ENCODE peak calls at places on chromosomes 4 and X, in ten cellular contexts. E, Q, W, I, J, A, O, K, F and B are unnamed samples.

GRCh38 chrX:131316260-131316659 is 27.2 kb upstream of the IGSF1 start:
- DNase-seq in E (no peak), Q (no peak), W (no peak), I (no peak), J (no peak), A (no peak), O (no peak), K (no peak), F (no peak), B (no peak)

GRCh38 chr4:182015893-182016292 is 227.3 kb upstream of the TENM3 start:
- DNase-seq in E (no peak), Q (no peak), W (no peak), I (peak; percentile 74), J (no peak), A (no peak), O (no peak), K (no peak), F (no peak), B (no peak)

GRCh38 chr4:173009129-173009823 is 159.3 kb upstream of the GALNT7 start:
- DNase-seq in E (no peak), Q (no peak), W (no peak), I (peak; percentile 49), J (no peak), A (no peak), O (no peak), K (no peak), F (no peak), B (no peak)

GRCh38 chr4:155855897-155856296 is 10.2 kb downstream of the ASIC5 start:
- DNase-seq in E (no peak), Q (no peak), W (no peak), I (no peak), J (no peak), A (no peak), O (no peak), K (no peak), F (no peak), B (no peak)

GRCh38 chr4:34046580-34046979 is 2197.7 kb downstream of the ARAP2 start:
- DNase-seq in E (no peak), Q (no peak), W (no peak), I (peak; percentile 82), J (no peak), A (peak; percentile 0), O (no peak), K (no peak), F (no peak), B (no peak)

GRCh38 chr4:55768291-55768690 is 51.3 kb upstream of the EXOC1L start:
- DNase-seq in E (no peak), Q (no peak), W (no peak), I (peak; percentile 92), J (peak; percentile 67), A (peak; percentile 5), O (no peak), K (no peak), F (no peak), B (no peak)

GRCh38 chr4:182938213-182938645 is 21.0 kb upstream of the DCTD start:
- DNase-seq in E (peak; percentile 56), Q (peak; percentile 82), W (peak; percentile 55), I (peak; percentile 61), J (peak; percentile 83), A (peak; percentile 81), O (peak; percentile 51), K (peak; percentile 82), F (peak; percentile 79), B (peak; percentile 28)

GRCh38 chr4:43330288-43330687 is 437.8 kb downstream of the GRXCR1 start:
- DNase-seq in E (no peak), Q (no peak), W (no peak), I (peak; percentile 95), J (no peak), A (no peak), O (no peak), K (no peak), F (no peak), B (no peak)

GRCh38 chrX:67734111-67734753 is 190.4 kb downstream of the AR start:
- DNase-seq in E (no peak), Q (no peak), W (no peak), I (no peak), J (no peak), A (no peak), O (no peak), K (no peak), F (no peak), B (no peak)

GRCh38 chr4:106369456-106370060 is 980 bp upstream of the GIMD1 start:
- DNase-seq in E (no peak), Q (peak; percentile 22), W (no peak), I (peak; percentile 88), J (peak; percentile 83), A (peak; percentile 43), O (no peak), K (no peak), F (no peak), B (no peak)

GRCh38 chr4:8046925-8047541 is 107.4 kb upstream of the AFAP1 start:
- DNase-seq in E (no peak), Q (no peak), W (no peak), I (no peak), J (no peak), A (no peak), O (no peak), K (no peak), F (no peak), B (no peak)

GRCh38 chrX:126456136-126456535 is 96.5 kb downstream of the DCAF12L1 start:
- DNase-seq in E (no peak), Q (no peak), W (no peak), I (no peak), J (peak; percentile 12), A (no peak), O (no peak), K (no peak), F (no peak), B (no peak)
- TF ChIP-seq CTCF in E (no peak), Q (no peak), W (no peak), I (no peak), J (no peak), A (no peak), O (no peak), K (no peak), F (no peak), B (no peak)

GRCh38 chrX:74234829-74235228 is 69.2 kb upstream of the ZCCHC13 start:
- DNase-seq in E (no peak), Q (no peak), W (no peak), I (no peak), J (no peak), A (no peak), O (no peak), K (no peak), F (no peak), B (no peak)
- TF ChIP-seq CTCF in E (no peak), Q (no peak), W (no peak), I (peak; percentile 4), J (no peak), A (no peak), O (no peak), K (no peak), F (no peak), B (no peak)

DNA sequence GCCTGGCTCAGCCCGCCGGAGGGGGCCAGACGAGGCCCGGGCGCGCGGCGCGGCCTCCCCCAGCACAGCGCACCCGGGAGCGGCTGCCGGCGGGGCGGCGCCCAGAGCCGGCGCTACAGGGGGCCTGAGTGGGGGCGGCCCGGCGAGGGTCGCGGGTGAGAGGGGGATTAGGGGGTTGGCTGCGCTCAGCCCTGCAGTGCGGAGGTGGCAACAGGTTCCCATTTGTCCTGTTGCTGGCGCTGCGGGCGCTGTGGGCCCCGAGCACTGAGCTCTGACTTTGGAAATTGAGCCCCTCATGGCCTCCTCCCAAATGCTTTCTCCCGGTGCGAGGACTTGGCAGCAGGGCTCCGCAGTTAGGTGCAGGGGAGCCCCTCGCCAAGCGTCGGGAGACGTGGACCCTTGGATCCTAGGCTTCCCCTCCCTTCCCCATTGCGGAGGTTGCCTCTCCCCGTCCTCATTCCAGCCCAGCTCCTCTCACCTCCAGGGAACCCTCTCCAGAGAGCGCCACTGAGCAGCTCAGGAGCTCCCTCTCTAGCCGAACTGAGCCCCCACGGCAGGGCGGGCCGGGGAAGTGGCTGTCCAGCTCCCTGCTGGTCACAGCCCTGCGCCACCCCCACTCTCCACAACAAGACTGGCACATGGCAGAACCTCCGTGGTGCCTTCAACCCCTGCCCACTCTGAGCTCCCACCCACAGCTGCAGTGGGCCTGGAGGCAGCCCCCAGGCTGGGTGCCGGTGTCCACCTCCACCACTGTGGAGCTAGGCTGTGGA is 2.5 kb upstream of the DUSP9 start:
- DNase-seq in E (no peak), Q (no peak), W (no peak), I (no peak), J (peak; percentile 41), A (no peak), O (no peak), K (no peak), F (no peak), B (no peak)
- TF ChIP-seq CTCF in E (no peak), Q (no peak), W (no peak), I (no peak), J (peak; percentile 50), A (peak; percentile 10), O (no peak), K (no peak), F (no peak), B (no peak)

GRCh38 chrX:6026980-6027379 is 201.7 kb downstream of the NLGN4X start:
- DNase-seq in E (no peak), Q (no peak), W (no peak), I (no peak), J (peak; percentile 40), A (no peak), O (no peak), K (no peak), F (no peak), B (no peak)

GRCh38 chrX:6024204-6024603 is 204.5 kb downstream of the NLGN4X start:
- DNase-seq in E (no peak), Q (no peak), W (no peak), I (peak; percentile 15), J (no peak), A (no peak), O (no peak), K (no peak), F (no peak), B (no peak)

GRCh38 chrX:6026484-6026883 is 202.2 kb downstream of the NLGN4X start:
- DNase-seq in E (no peak), Q (no peak), W (no peak), I (no peak), J (peak; percentile 27), A (no peak), O (no peak), K (no peak), F (no peak), B (no peak)

DNA sequence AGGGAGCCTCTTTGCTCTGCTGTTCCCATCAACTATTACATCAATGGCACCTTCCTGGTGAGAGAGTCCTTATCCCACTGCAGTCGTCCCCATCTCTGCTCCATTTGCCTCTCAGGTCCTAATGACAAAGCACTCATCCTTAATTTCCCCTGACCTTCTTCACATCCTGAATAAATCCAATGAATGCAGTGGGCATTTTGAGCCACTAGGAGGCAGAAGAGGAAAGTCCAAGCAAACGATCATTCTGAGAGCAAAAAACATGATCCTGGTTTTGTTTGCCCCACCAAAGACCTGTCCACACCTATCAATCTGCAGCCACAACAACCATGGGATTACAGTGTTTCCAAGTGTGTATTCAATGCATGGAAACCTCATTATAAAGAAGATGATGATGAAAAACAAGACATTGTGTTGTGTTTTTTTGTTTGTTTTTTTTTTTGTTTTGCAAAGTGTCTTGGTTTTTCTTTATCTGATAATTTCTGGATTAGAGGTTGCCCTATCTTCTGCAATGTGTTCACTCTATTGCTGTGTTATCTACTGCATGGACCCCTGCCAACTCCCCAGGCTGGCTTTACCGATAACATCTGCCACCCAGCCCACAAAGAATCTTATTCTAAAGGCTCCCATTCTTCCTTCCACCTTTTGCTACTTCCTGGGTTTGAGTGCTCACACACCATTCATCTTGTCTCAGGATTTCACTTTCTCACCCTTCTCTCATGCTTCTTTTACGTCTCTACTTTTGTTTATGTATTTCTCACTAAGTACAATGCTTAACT is 207.2 kb downstream of the NLGN4X start:
- DNase-seq in E (peak; percentile 20), Q (peak; percentile 38), W (no peak), I (peak; percentile 21), J (peak; percentile 69), A (peak; percentile 21), O (peak; percentile 13), K (peak; percentile 31), F (no peak), B (no peak)
- TF ChIP-seq CTCF in E (peak; percentile 50), Q (peak; percentile 56), W (peak; percentile 11), I (peak; percentile 62), J (peak; percentile 82), A (no peak), O (peak; percentile 42), K (peak; percentile 38), F (peak; percentile 22), B (no peak)